ENCODE peak calls at places on chromosomes 12 and 14, in nine cellular contexts. G, C, A, R, K, V, M, Q and T are unnamed samples. For H3K27me3, the result is how much of the 10 kb centered on the place peaks cover.

GRCh38 chr14:64444984-64445845 is 20.1 kb upstream of the AKAP5 start:
- DNase-seq in G (no peak), C (no peak), A (no peak), R (no peak), K (no peak), V (no peak), M (peak), Q (no peak), T (peak)

GRCh38 chr12:32944195-32944594 is 47.6 kb upstream of the PKP2 start:
- DNase-seq in G (no peak), C (no peak), A (no peak), R (no peak), K (no peak), V (no peak), M (no peak), Q (no peak), T (no peak)

GRCh38 chr12:21677622-21678277 is 20.1 kb upstream of the LDHB start:
- DNase-seq in G (no peak), C (no peak), A (no peak), R (no peak), K (no peak), V (no peak), M (no peak), Q (no peak), T (no peak)

GRCh38 chr12:122073815-122074214 is 4.7 kb upstream of the MLXIP start:
- DNase-seq in G (no peak), C (no peak), A (no peak), R (no peak), K (no peak), V (no peak), M (no peak), Q (no peak), T (no peak)

GRCh38 chr14:103109789-103110415 is 13.4 kb upstream of the TNFAIP2 start:
- DNase-seq in G (no peak), C (peak), A (peak), R (no peak), K (peak), V (no peak), M (peak), Q (no peak), T (peak)

GRCh38 chr14:35261774-35262173 is 30.4 kb upstream of the PSMA6 start:
- DNase-seq in G (no peak), C (no peak), A (no peak), R (no peak), K (no peak), V (peak), M (no peak), Q (no peak), T (no peak)

GRCh38 chr12:47391566-47391965 is 311.8 kb upstream of the AMIGO2 start:
- DNase-seq in G (no peak), C (no peak), A (no peak), R (no peak), K (no peak), V (no peak), M (peak), Q (no peak), T (no peak)

GRCh38 chr12:104460973-104461693 is 4.4 kb downstream of the CHST11 start:
- DNase-seq in G (no peak), C (no peak), A (no peak), R (no peak), K (no peak), V (no peak), M (peak), Q (no peak), T (no peak)

GRCh38 chr14:23539209-23539866 is 12.2 kb downstream of the ZFHX2 start:
- DNase-seq in G (no peak), C (no peak), A (no peak), R (peak), K (peak), V (peak), M (no peak), Q (peak), T (peak)

GRCh38 chr12:4881665-4882064 is 28.0 kb upstream of the KCNA1 start:
- DNase-seq in G (no peak), C (peak), A (no peak), R (no peak), K (no peak), V (no peak), M (no peak), Q (no peak), T (no peak)

GRCh38 chr14:61925043-61925442 is 162.8 kb downstream of the SNAPC1 start:
- DNase-seq in G (no peak), C (no peak), A (no peak), R (no peak), K (peak), V (peak), M (peak), Q (peak), T (peak)

GRCh38 chr12:132812631-132813305 is 15.9 kb downstream of the GOLGA3 start:
- DNase-seq in G (no peak), C (no peak), A (no peak), R (no peak), K (no peak), V (no peak), M (peak), Q (no peak), T (no peak)

GRCh38 chr12:63317880-63318279 is 166.9 kb upstream of the AVPR1A start:
- DNase-seq in G (no peak), C (no peak), A (no peak), R (no peak), K (no peak), V (no peak), M (no peak), Q (no peak), T (no peak)

GRCh38 chr12:104108755-104109445 is 29.1 kb downstream of the NFYB start:
- DNase-seq in G (peak), C (peak), A (peak), R (peak), K (peak), V (peak), M (peak), Q (peak), T (peak)

GRCh38 chr14:104131968-104132732 is 6.2 kb upstream of the KIF26A start:
- DNase-seq in G (no peak), C (no peak), A (peak), R (no peak), K (no peak), V (no peak), M (no peak), Q (peak), T (no peak)

GRCh38 chr12:64713372-64713771 is 45.8 kb downstream of the GNS start:
- DNase-seq in G (no peak), C (no peak), A (no peak), R (no peak), K (no peak), V (no peak), M (no peak), Q (no peak), T (no peak)

GRCh38 chr12:107558141-107558815 is 127.3 kb upstream of the PWP1 start:
- DNase-seq in G (no peak), C (no peak), A (no peak), R (no peak), K (no peak), V (no peak), M (no peak), Q (no peak), T (no peak)

GRCh38 chr14:34224221-34224620 is 237.8 kb downstream of the SPTSSA start:
- DNase-seq in G (no peak), C (no peak), A (no peak), R (no peak), K (no peak), V (no peak), M (no peak), Q (no peak), T (peak)

GRCh38 chr12:117486840-117487659 is 125.6 kb upstream of the NOS1 start:
- DNase-seq in G (no peak), C (no peak), A (no peak), R (no peak), K (no peak), V (no peak), M (peak), Q (peak), T (peak)

GRCh38 chr12:104603545-104603973 is 146.8 kb downstream of the CHST11 start:
- DNase-seq in G (no peak), C (no peak), A (no peak), R (no peak), K (no peak), V (no peak), M (peak), Q (no peak), T (no peak)

GRCh38 chr12:49084438-49084837 is 10.2 kb downstream of the DHH start:
- DNase-seq in G (no peak), C (no peak), A (no peak), R (no peak), K (no peak), V (no peak), M (no peak), Q (no peak), T (no peak)

GRCh38 chr14:37587881-37588666 is 7.0 kb downstream of the FOXA1 start:
- DNase-seq in G (no peak), C (no peak), A (no peak), R (no peak), K (peak), V (no peak), M (no peak), Q (no peak), T (peak)

GRCh38 chr12:75097003-75097402 is 112.6 kb downstream of the KCNC2 start:
- DNase-seq in G (no peak), C (no peak), A (no peak), R (no peak), K (no peak), V (no peak), M (peak), Q (no peak), T (no peak)

GRCh38 chr14:55927059-55927458 is 191.2 kb upstream of the PELI2 start:
- DNase-seq in G (no peak), C (no peak), A (no peak), R (peak), K (no peak), V (no peak), M (no peak), Q (no peak), T (no peak)

GRCh38 chr12:19577131-19577530 is 137.8 kb downstream of the AEBP2 start:
- DNase-seq in G (no peak), C (no peak), A (no peak), R (no peak), K (no peak), V (no peak), M (no peak), Q (no peak), T (no peak)

GRCh38 chr14:95519699-95520098 is 3.2 kb upstream of the SYNE3 start:
- DNase-seq in G (no peak), C (peak), A (peak), R (no peak), K (no peak), V (peak), M (peak), Q (peak), T (no peak)

GRCh38 chr14:102901633-102902032 is 20.8 kb upstream of the AMN start:
- DNase-seq in G (no peak), C (no peak), A (no peak), R (no peak), K (no peak), V (peak), M (no peak), Q (no peak), T (no peak)

GRCh38 chr12:69644516-69644915 is 33.8 kb upstream of the LRRC10 start:
- DNase-seq in G (no peak), C (no peak), A (no peak), R (no peak), K (no peak), V (no peak), M (no peak), Q (no peak), T (no peak)

GRCh38 chr14:35114036-35114435 is 7.8 kb downstream of the PPP2R3C start:
- DNase-seq in G (no peak), C (no peak), A (no peak), R (no peak), K (no peak), V (no peak), M (peak), Q (no peak), T (no peak)

GRCh38 chr14:71716371-71716770 is 215.9 kb upstream of the RGS6 start:
- DNase-seq in G (no peak), C (no peak), A (no peak), R (no peak), K (no peak), V (no peak), M (peak), Q (no peak), T (no peak)

GRCh38 chr12:114668151-114668891 is 15.7 kb downstream of the TBX3 start:
- DNase-seq in G (peak), C (peak), A (peak), R (no peak), K (peak), V (peak), M (peak), Q (peak), T (no peak)

GRCh38 chr12:116123511-116124258 is 153.8 kb downstream of the MED13L start:
- DNase-seq in G (no peak), C (peak), A (peak), R (peak), K (no peak), V (no peak), M (peak), Q (peak), T (peak)

GRCh38 chr12:106584104-106585064 is 1.6 kb downstream of the RFX4 start:
- DNase-seq in G (no peak), C (no peak), A (no peak), R (peak), K (peak), V (no peak), M (no peak), Q (no peak), T (no peak)

GRCh38 chr12:49092086-49092815 is 2.4 kb downstream of the DHH start:
- DNase-seq in G (no peak), C (no peak), A (peak), R (peak), K (peak), V (peak), M (no peak), Q (peak), T (peak)

DNA sequence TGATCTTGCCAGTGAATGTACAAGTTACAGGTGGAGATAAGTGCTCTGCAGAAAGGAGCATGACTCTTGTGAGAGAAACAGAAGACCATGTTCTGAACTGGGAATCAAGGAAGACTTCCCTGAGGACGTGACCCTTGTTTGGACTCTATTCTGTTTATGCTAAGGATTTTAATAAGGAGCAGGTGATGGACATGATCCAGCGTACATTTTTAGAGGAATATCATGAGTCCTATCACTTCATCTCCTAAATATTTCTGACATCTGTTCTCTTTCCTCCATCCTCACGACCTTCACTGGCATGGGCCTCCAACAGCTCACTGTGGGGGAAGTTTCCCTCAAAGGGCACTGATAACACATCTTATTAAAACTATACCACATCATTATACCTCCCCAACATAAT is 7.9 kb upstream of the SLC38A1 start:
- DNase-seq in G (no peak), C (no peak), A (no peak), R (no peak), K (no peak), V (no peak), M (no peak), Q (no peak), T (no peak)
- H3K27me3 ChIP-seq in G (under half), C (under half), A (under half), R (under half), K (under half), V (under half), M (under half), Q (under half), T (under half)

GRCh38 chr12:57119694-57120093 is 8.5 kb upstream of the STAT6 start:
- DNase-seq in G (no peak), C (no peak), A (no peak), R (no peak), K (no peak), V (no peak), M (no peak), Q (no peak), T (no peak)
- H3K27ac ChIP-seq in G (no peak), C (no peak), A (no peak), R (no peak), K (no peak), V (no peak), M (no peak), Q (no peak), T (no peak)

GRCh38 chr14:69818760-69819191 is 21.7 kb upstream of the SLC10A1 start:
- DNase-seq in G (peak), C (peak), A (peak), R (peak), K (peak), V (peak), M (peak), Q (peak), T (peak)
- H3K27me3 ChIP-seq in G (under half), C (under half), A (under half), R (under half), K (under half), V (under half), M (under half), Q (under half), T (under half)

GRCh38 chr12:52517005-52517835 is 3.0 kb downstream of the KRT5 start:
- DNase-seq in G (no peak), C (no peak), A (no peak), R (no peak), K (no peak), V (no peak), M (no peak), Q (no peak), T (no peak)
- H3K27ac ChIP-seq in G (no peak), C (no peak), A (no peak), R (no peak), K (no peak), V (no peak), M (no peak), Q (no peak), T (no peak)

DNA sequence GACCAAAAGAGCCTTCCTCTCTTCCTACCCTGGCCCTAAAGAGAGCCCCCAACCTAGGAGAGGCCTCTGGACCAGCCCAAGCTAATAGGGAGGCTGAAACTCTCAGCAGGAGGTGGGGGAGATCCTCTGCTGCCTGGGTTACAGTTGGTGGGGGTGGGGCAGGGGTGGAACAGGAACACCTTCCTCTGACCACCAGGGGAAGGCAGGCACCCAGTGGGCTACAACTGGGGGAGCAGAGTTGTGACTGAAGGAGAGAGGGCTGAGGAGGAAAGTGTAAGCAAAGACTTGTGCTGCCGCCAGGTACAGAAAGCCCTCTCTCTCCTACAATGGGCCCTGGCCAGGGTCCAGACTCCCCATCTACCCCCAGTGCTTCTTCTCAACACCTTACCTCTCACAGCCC is 1.5 kb downstream of the MYO1A start:
- DNase-seq in G (no peak), C (no peak), A (no peak), R (no peak), K (peak), V (no peak), M (no peak), Q (no peak), T (no peak)
- H3K27me3 ChIP-seq in G (under half), C (under half), A (under half), R (under half), K (under half), V (under half), M (under half), Q (under half), T (under half)

DNA sequence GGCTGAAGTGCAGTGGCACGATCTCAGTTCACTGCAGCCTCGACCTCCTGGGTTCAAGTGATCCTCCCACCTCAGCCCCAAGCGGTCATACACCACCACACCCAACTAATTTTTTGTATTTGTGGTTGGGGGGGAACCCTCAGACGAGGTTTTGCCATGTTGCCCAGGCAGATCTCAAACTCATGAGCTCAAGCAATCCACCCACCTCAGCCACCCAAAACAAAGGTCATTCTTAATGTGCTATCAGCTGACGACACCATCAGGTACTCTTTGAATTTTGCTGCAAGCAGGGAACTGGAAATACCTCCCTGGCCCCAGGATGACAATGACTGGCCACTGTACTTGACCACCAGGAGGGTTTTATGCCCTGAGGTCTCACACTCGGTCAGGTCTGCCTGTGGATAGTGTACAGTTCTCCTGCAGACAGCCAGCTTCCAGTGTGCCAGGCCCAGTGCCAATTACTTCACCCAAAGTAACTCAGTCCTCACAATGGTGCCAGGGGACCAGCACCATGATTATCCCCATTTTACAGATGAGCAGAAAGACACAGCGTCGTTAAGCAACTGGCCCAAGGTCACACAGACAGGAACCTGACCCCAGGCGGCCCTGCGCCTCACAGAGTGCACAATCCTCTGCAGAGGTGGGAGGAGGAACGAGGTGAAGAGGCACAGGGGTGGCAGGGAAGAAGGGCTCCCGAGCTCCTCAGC is 42.9 kb downstream of the ITPK1 start:
- DNase-seq in G (no peak), C (no peak), A (no peak), R (no peak), K (no peak), V (no peak), M (no peak), Q (no peak), T (no peak)
- H3K27ac ChIP-seq in G (no peak), C (no peak), A (peak), R (no peak), K (no peak), V (no peak), M (no peak), Q (no peak), T (no peak)

GRCh38 chr14:85530626-85531025 is 682 bp downstream of the FLRT2 start:
- DNase-seq in G (no peak), C (no peak), A (no peak), R (peak), K (no peak), V (no peak), M (no peak), Q (no peak), T (peak)
- H3K27me3 ChIP-seq in G (under half), C (half or more), A (half or more), R (under half), K (half or more), V (under half), M (under half), Q (under half), T (under half)

DNA sequence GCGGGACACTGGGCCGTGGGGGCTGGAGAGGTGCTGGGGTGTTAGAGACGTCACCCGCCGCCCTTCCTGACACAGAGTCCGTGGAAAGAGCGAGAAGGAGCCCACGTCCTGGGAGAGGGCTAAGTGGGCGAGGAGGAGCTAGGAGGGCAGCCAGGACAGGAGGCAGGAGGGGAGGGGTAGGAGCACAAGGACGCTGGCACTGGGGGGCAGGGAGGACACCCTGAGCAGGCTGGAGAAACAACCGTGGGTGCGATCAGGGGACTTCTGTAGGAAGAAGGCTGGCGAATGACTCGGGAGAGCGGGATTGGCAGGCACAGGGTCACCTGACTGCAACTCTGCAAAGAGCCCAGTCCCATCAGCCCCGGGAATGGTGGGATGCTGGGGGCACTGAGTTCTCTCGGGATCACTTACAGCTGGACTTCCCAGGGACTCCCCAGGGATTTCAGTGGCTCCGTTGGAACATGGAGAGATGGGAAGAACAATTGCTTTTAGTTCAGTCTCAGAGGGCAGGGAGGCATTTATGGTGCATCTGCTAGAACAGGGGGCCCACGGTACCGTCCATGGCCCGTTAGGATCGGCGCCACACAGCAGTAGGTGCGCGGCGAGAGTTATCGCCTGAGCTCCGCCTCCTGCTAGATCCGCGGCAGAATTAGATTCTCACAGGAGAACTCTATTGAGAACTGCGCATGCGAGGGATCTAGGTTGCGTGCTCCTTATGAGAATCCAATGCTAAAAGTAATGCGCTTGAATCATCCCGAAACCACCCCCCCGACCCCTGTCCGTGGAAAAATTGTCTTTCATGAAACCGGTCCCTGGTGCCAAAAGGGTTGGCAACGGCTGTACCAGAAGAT is 24.3 kb downstream of the UBR7 start:
- DNase-seq in G (no peak), C (peak), A (peak), R (no peak), K (no peak), V (no peak), M (peak), Q (peak), T (peak)
- H3K27ac ChIP-seq in G (no peak), C (no peak), A (no peak), R (no peak), K (no peak), V (no peak), M (peak), Q (no peak), T (peak)

GRCh38 chr12:501722-502447 is 42.1 kb downstream of the B4GALNT3 start:
- DNase-seq in G (no peak), C (no peak), A (peak), R (no peak), K (no peak), V (no peak), M (no peak), Q (peak), T (peak)
- H3K27me3 ChIP-seq in G (under half), C (under half), A (under half), R (under half), K (under half), V (under half), M (under half), Q (under half), T (under half)